ENCODE peak calls at places on chromosomes 12 and 14, in nine cellular contexts. Q, V, K, I, Z, D, O, J and L are unnamed samples.

GRCh38 chr12:58500399-58500798 is 419.9 kb downstream of the LRIG3 start:
- DNase-seq in Q (no peak), O (peak), J (no peak), Z (no peak), V (no peak), D (no peak), I (no peak), K (no peak), L (no peak)

GRCh38 chr12:67088401-67089118 is 180.6 kb upstream of the CAND1 start:
- DNase-seq in K (no peak), V (no peak), D (no peak), J (no peak), O (no peak), I (no peak), Z (no peak), Q (no peak), L (no peak)

GRCh38 chr12:111686574-111687105 is 787 bp downstream of the ACAD10 start:
- DNase-seq in V (no peak), J (no peak), K (peak), I (no peak), O (no peak), D (no peak), Z (no peak), Q (no peak), L (no peak)

GRCh38 chr12:102955926-102956737 is 1.3 kb upstream of the ASCL1 start:
- DNase-seq in J (no peak), O (no peak), K (no peak), V (no peak), D (no peak), I (no peak), Q (no peak), Z (no peak), L (no peak)

GRCh38 chr12:121128908-121129704 is 3.6 kb upstream of the P2RX7 start:
- DNase-seq in I (peak), V (no peak), D (peak), Q (no peak), K (peak), J (peak), O (no peak), Z (peak), L (no peak)

GRCh38 chr12:92602930-92603623 is 99.7 kb upstream of the PLEKHG7 start:
- DNase-seq in O (no peak), V (no peak), Q (no peak), D (no peak), Z (no peak), J (no peak), I (no peak), K (no peak), L (no peak)

GRCh38 chr12:104742551-104742961 is 215.5 kb downstream of the SLC41A2 start:
- DNase-seq in D (no peak), J (no peak), V (no peak), O (no peak), Z (no peak), K (peak), Q (no peak), I (no peak), L (no peak)

GRCh38 chr14:60758875-60759274 is 24.3 kb downstream of the MNAT1 start:
- DNase-seq in J (no peak), K (no peak), Z (no peak), O (no peak), Q (no peak), V (no peak), I (no peak), D (no peak), L (no peak)

GRCh38 chr12:50220357-50221061 is 53.3 kb upstream of the CERS5 start:
- DNase-seq in J (no peak), O (peak), Z (no peak), Q (no peak), K (peak), D (peak), I (no peak), V (no peak), L (no peak)